ENCODE peak calls at places on chromosome 1, in four cellular contexts. U, Y, J and L are unnamed samples.

GRCh38 chr1:246203180-246203579 is 303.9 kb downstream of the SMYD3 start:
- DNase-seq in J (no peak), Y (no peak), U (no peak), L (no peak)

GRCh38 chr1:27624467-27625233 is 10.3 kb downstream of the FGR start:
- DNase-seq in J (no peak), U (no peak), Y (no peak), L (no peak)

GRCh38 chr1:203202431-203203245 is 16.1 kb upstream of the CHI3L1 start:
- DNase-seq in Y (no peak), J (no peak), U (peak), L (peak)

GRCh38 chr1:238466459-238466858 is 575.7 kb upstream of the ZP4 start:
- DNase-seq in Y (no peak), J (no peak), U (no peak), L (no peak)

GRCh38 chr1:66331641-66332523 is 202.1 kb upstream of the SGIP1 start:
- DNase-seq in Y (peak), U (peak), J (peak), L (peak)

GRCh38 chr1:2821970-2822620 is 20.6 kb upstream of the TTC34 start:
- DNase-seq in J (peak), U (no peak), Y (no peak), L (peak)

GRCh38 chr1:156700731-156701130 is 4.7 kb downstream of the CRABP2 start:
- DNase-seq in Y (no peak), J (peak), U (no peak), L (no peak)

GRCh38 chr1:54542962-54543539 is 5.0 kb upstream of the ACOT11 start:
- DNase-seq in Y (no peak), J (no peak), U (peak), L (no peak)

GRCh38 chr1:241215683-241216082 is 141.3 kb downstream of the RGS7 start:
- DNase-seq in Y (no peak), U (no peak), J (no peak), L (no peak)

GRCh38 chr1:63729227-63729620 is 44.6 kb upstream of the ROR1 start:
- DNase-seq in J (no peak), U (no peak), Y (no peak), L (no peak)

GRCh38 chr1:37861151-37861550 is 1.8 kb upstream of the MTF1 start:
- DNase-seq in J (no peak), U (peak), Y (no peak), L (no peak)